ENCODE peak calls at places on chromosome 1, in four cellular contexts. One of them, this sample, is unnamed.

GRCh38 chr1:244424649-244425334 is 26.9 kb downstream of the ADSS2 start:
- DNase-seq in activated CD4-positive, CD25-positive, alpha-beta regulatory T cell: no peak
- DNase-seq in neural progenitor cell: no peak
- DNase-seq in NCI-H1694: no peak
- DNase-seq in this sample: no peak

GRCh38 chr1:57138432-57139078 is 172.7 kb upstream of the C8B start:
- DNase-seq in activated CD4-positive, CD25-positive, alpha-beta regulatory T cell: no peak
- DNase-seq in neural progenitor cell: no peak
- DNase-seq in NCI-H1694: no peak
- DNase-seq in this sample: no peak

GRCh38 chr1:2192031-2192995 is 2.3 kb downstream of the FAAP20 start:
- DNase-seq in activated CD4-positive, CD25-positive, alpha-beta regulatory T cell: no peak
- DNase-seq in neural progenitor cell: no peak
- DNase-seq in NCI-H1694: no peak
- DNase-seq in this sample: no peak

GRCh38 chr1:225809842-225810578 is at the start of gene EPHX1:
- DNase-seq in activated CD4-positive, CD25-positive, alpha-beta regulatory T cell: peak
- DNase-seq in neural progenitor cell: peak
- DNase-seq in NCI-H1694: peak
- DNase-seq in this sample: peak

GRCh38 chr1:86190873-86191272 is 34.3 kb upstream of the COL24A1 start:
- DNase-seq in activated CD4-positive, CD25-positive, alpha-beta regulatory T cell: no peak
- DNase-seq in neural progenitor cell: no peak
- DNase-seq in NCI-H1694: no peak
- DNase-seq in this sample: no peak

GRCh38 chr1:200963076-200963475 is 60.4 kb downstream of the KIF21B start:
- DNase-seq in activated CD4-positive, CD25-positive, alpha-beta regulatory T cell: no peak
- DNase-seq in neural progenitor cell: no peak
- DNase-seq in NCI-H1694: no peak
- DNase-seq in this sample: no peak

GRCh38 chr1:201482755-201483154 is 13.8 kb upstream of the PHLDA3 start:
- DNase-seq in activated CD4-positive, CD25-positive, alpha-beta regulatory T cell: no peak
- DNase-seq in neural progenitor cell: no peak
- DNase-seq in NCI-H1694: no peak
- DNase-seq in this sample: no peak

GRCh38 chr1:206687251-206687914 is 2.7 kb downstream of the MAPKAPK2 start:
- DNase-seq in activated CD4-positive, CD25-positive, alpha-beta regulatory T cell: no peak
- DNase-seq in neural progenitor cell: no peak
- DNase-seq in NCI-H1694: no peak
- DNase-seq in this sample: no peak

GRCh38 chr1:178916448-178917174 is 45.7 kb upstream of the ANGPTL1 start:
- DNase-seq in activated CD4-positive, CD25-positive, alpha-beta regulatory T cell: no peak
- DNase-seq in neural progenitor cell: no peak
- DNase-seq in NCI-H1694: no peak
- DNase-seq in this sample: peak

GRCh38 chr1:50996083-50996482 is 26.0 kb downstream of the CDKN2C start:
- DNase-seq in activated CD4-positive, CD25-positive, alpha-beta regulatory T cell: no peak
- DNase-seq in neural progenitor cell: no peak
- DNase-seq in NCI-H1694: no peak
- DNase-seq in this sample: no peak

GRCh38 chr1:85581138-85581801 is 709 bp downstream of the CCN1 start:
- DNase-seq in activated CD4-positive, CD25-positive, alpha-beta regulatory T cell: no peak
- DNase-seq in neural progenitor cell: peak
- DNase-seq in NCI-H1694: peak
- DNase-seq in this sample: peak

GRCh38 chr1:34400690-34401089 is 224.0 kb downstream of the C1orf94 start:
- DNase-seq in activated CD4-positive, CD25-positive, alpha-beta regulatory T cell: no peak
- DNase-seq in neural progenitor cell: no peak
- DNase-seq in NCI-H1694: no peak
- DNase-seq in this sample: no peak

GRCh38 chr1:70221241-70222077 is at the start of gene SRSF11:
- DNase-seq in activated CD4-positive, CD25-positive, alpha-beta regulatory T cell: peak
- DNase-seq in neural progenitor cell: peak
- DNase-seq in NCI-H1694: peak
- DNase-seq in this sample: peak

GRCh38 chr1:23330846-23331245 is 13.2 kb downstream of the HNRNPR start:
- DNase-seq in activated CD4-positive, CD25-positive, alpha-beta regulatory T cell: no peak
- DNase-seq in neural progenitor cell: no peak
- DNase-seq in NCI-H1694: no peak
- DNase-seq in this sample: no peak

GRCh38 chr1:201260648-201261311 is 22.5 kb upstream of the PKP1 start:
- DNase-seq in activated CD4-positive, CD25-positive, alpha-beta regulatory T cell: no peak
- DNase-seq in neural progenitor cell: no peak
- DNase-seq in NCI-H1694: no peak
- DNase-seq in this sample: no peak

GRCh38 chr1:25772692-25773245 is 27.2 kb upstream of the SELENON start:
- DNase-seq in activated CD4-positive, CD25-positive, alpha-beta regulatory T cell: no peak
- DNase-seq in neural progenitor cell: no peak
- DNase-seq in NCI-H1694: no peak
- DNase-seq in this sample: no peak